ENCODE peak calls at places on chromosomes 2 and 18, in five cellular contexts. V is uterus; P is endothelial cell; W is GM23248; B is stimulated activated CD4-positive, alpha-beta T cell treated with anti-CD3 and anti-CD28 coated beads, Interleukin-15, amount 100 ng/mL, for 24 hours. I is an unnamed sample.

GRCh38 chr2:219124379-219125110 is 36.1 kb downstream of the NHEJ1 start:
- DNase-seq in V (no peak), P (no peak), W (peak; percentile 51), B (peak; percentile 10), I (peak; percentile 21)

GRCh38 chr2:20242727-20243377 is 17.9 kb upstream of the SDC1 start:
- DNase-seq in V (no peak), P (no peak), W (no peak), B (no peak), I (no peak)

GRCh38 chr2:193891021-193891420 is 1696.3 kb upstream of the TMEFF2 start:
- DNase-seq in V (no peak), P (no peak), W (no peak), B (no peak), I (no peak)

GRCh38 chr2:168639501-168639900 is 162.9 kb upstream of the NOSTRIN start:
- DNase-seq in V (peak; percentile 96), P (no peak), W (peak; percentile 33), B (no peak), I (peak; percentile 50)

GRCh38 chr2:30310955-30311354 is 79.6 kb downstream of the LBH start:
- DNase-seq in V (no peak), P (no peak), W (no peak), B (peak; percentile 36), I (no peak)

GRCh38 chr2:16816522-16816921 is 150.9 kb upstream of the CYRIA start:
- DNase-seq in V (no peak), P (no peak), W (no peak), B (no peak), I (no peak)

GRCh38 chr2:231877533-231878456 is 48.4 kb downstream of the NPPC start:
- DNase-seq in V (no peak), P (no peak), W (no peak), B (no peak), I (peak; percentile 53)

GRCh38 chr2:150466770-150467640 is 20.5 kb downstream of the RND3 start:
- DNase-seq in V (no peak), P (no peak), W (peak; percentile 82), B (no peak), I (peak; percentile 88)

GRCh38 chr2:239204143-239204875 is 196.5 kb downstream of the HDAC4 start:
- DNase-seq in V (no peak), P (no peak), W (no peak), B (no peak), I (no peak)

GRCh38 chr2:240591226-240591625 is 4.7 kb downstream of the CAPN10 start:
- DNase-seq in V (no peak), P (no peak), W (peak; percentile 11), B (no peak), I (no peak)

GRCh38 chr18:6752200-6752873 is 22.8 kb downstream of the ARHGAP28 start:
- DNase-seq in V (no peak), P (peak; percentile 13), W (peak; percentile 44), B (no peak), I (peak; percentile 71)

GRCh38 chr2:142130111-142131015 is 453 bp downstream of the LRP1B start:
- DNase-seq in V (peak; percentile 20), P (peak; percentile 56), W (peak; percentile 69), B (no peak), I (peak; percentile 68)

GRCh38 chr18:55592106-55592505 is 4.1 kb upstream of the TCF4 start:
- DNase-seq in V (no peak), P (no peak), W (peak; percentile 33), B (no peak), I (no peak)

GRCh38 chr2:31578316-31578715 is 2.4 kb downstream of the SRD5A2 start:
- DNase-seq in V (no peak), P (no peak), W (no peak), B (no peak), I (no peak)

GRCh38 chr2:166180951-166181812 is 53.4 kb upstream of the SCN1A start:
- DNase-seq in V (no peak), P (peak; percentile 68), W (peak; percentile 73), B (peak; percentile 38), I (peak; percentile 58)

GRCh38 chr2:176175729-176176074 is 12.8 kb upstream of the HOXD1 start:
- DNase-seq in V (no peak), P (no peak), W (no peak), B (no peak), I (no peak)

GRCh38 chr2:227472265-227473018 is 486 bp downstream of the AGFG1 start:
- DNase-seq in V (peak; percentile 17), P (peak; percentile 59), W (peak; percentile 63), B (peak; percentile 74), I (peak; percentile 65)

GRCh38 chr2:234437642-234438321 is 59.1 kb downstream of the ARL4C start:
- DNase-seq in V (no peak), P (no peak), W (no peak), B (no peak), I (no peak)